ENCODE peak calls at places on chromosomes 3 and 15, in seven cellular contexts. A is HCT116, E is K562, X is GM12878, Q is HepG2, N is SK-N-SH, M is H1. D is an unnamed sample.

GRCh38 chr3:171791695-171792082 is 18.6 kb downstream of the PLD1 start:
- DNase-seq in X (no peak), N (no peak), A (no peak), Q (peak; percentile 59), E (no peak), M (no peak), D (no peak)

GRCh38 chr3:197750863-197751737 is 1.4 kb downstream of the FYTTD1 start:
- DNase-seq in N (peak; percentile 32), A (no peak), M (no peak), E (no peak), X (no peak), Q (no peak), D (peak; percentile 56)

GRCh38 chr3:36833160-36833814 is 68.9 kb upstream of the DCLK3 start:
- DNase-seq in M (no peak), A (no peak), Q (no peak), N (no peak), E (no peak), X (no peak), D (no peak)

GRCh38 chr3:79534732-79535131 is 233.1 kb downstream of the ROBO1 start:
- DNase-seq in X (no peak), A (no peak), Q (no peak), N (no peak), M (no peak), E (no peak), D (no peak)

GRCh38 chr15:90519688-90520087 is 10.0 kb upstream of the CRTC3 start:
- DNase-seq in E (no peak), Q (no peak), M (no peak), N (no peak), A (no peak), X (no peak), D (no peak)

GRCh38 chr3:50213383-50213782 is 8.3 kb downstream of the SLC38A3 start:
- DNase-seq in N (no peak), Q (no peak), E (no peak), A (no peak), M (no peak), X (no peak), D (no peak)

GRCh38 chr3:124877617-124878016 is 9.5 kb downstream of the ITGB5 start:
- DNase-seq in N (no peak), E (no peak), A (no peak), M (no peak), Q (peak; percentile 41), X (no peak), D (no peak)

GRCh38 chr3:127441764-127442163 is 148.8 kb downstream of the TPRA1 start:
- DNase-seq in N (no peak), Q (no peak), E (no peak), X (no peak), A (no peak), M (no peak), D (no peak)

GRCh38 chr3:194091141-194091540 is 44.8 kb upstream of the HES1 start:
- DNase-seq in X (no peak), Q (no peak), E (no peak), A (no peak), N (no peak), M (no peak), D (no peak)

GRCh38 chr15:38828031-38828532 is 263.5 kb upstream of the RASGRP1 start:
- DNase-seq in N (no peak), Q (no peak), A (no peak), E (no peak), M (no peak), X (no peak), D (no peak)

GRCh38 chr3:148975277-148975676 is 16.1 kb upstream of the GYG1 start:
- DNase-seq in X (no peak), Q (no peak), E (no peak), N (no peak), A (no peak), M (no peak), D (no peak)

GRCh38 chr15:81747477-81747876 is 298.3 kb downstream of the MEX3B start:
- DNase-seq in X (no peak), Q (no peak), M (no peak), N (no peak), A (no peak), E (no peak), D (no peak)

GRCh38 chr3:30751610-30752299 is 142.7 kb downstream of the GADL1 start:
- DNase-seq in Q (peak; percentile 20), E (no peak), M (no peak), X (peak; percentile 11), A (peak; percentile 15), N (peak; percentile 24), D (no peak)

GRCh38 chr15:85750319-85750806 is 44.4 kb downstream of the KLHL25 start:
- DNase-seq in E (no peak), M (no peak), Q (no peak), N (no peak), X (no peak), A (no peak), D (no peak)

GRCh38 chr15:96336643-96337353 is 6.3 kb downstream of the NR2F2 start:
- DNase-seq in E (no peak), Q (peak; percentile 57), M (no peak), N (no peak), A (no peak), X (no peak), D (no peak)

GRCh38 chr15:97791824-97792792 is 168.4 kb upstream of the ARRDC4 start:
- DNase-seq in E (no peak), Q (no peak), X (no peak), M (no peak), A (no peak), N (no peak), D (no peak)

GRCh38 chr3:41276191-41276590 is 76.9 kb downstream of the CTNNB1 start:
- DNase-seq in Q (no peak), N (no peak), M (no peak), A (no peak), E (no peak), X (no peak), D (no peak)

GRCh38 chr3:54895613-54896012 is 32.2 kb downstream of the LRTM1 start:
- DNase-seq in X (no peak), Q (no peak), A (no peak), N (no peak), M (no peak), E (no peak), D (no peak)

GRCh38 chr3:27880969-27881892 is 159.1 kb upstream of the EOMES start:
- DNase-seq in N (no peak), M (no peak), A (no peak), E (no peak), X (peak; percentile 11), Q (no peak), D (no peak)

DNA sequence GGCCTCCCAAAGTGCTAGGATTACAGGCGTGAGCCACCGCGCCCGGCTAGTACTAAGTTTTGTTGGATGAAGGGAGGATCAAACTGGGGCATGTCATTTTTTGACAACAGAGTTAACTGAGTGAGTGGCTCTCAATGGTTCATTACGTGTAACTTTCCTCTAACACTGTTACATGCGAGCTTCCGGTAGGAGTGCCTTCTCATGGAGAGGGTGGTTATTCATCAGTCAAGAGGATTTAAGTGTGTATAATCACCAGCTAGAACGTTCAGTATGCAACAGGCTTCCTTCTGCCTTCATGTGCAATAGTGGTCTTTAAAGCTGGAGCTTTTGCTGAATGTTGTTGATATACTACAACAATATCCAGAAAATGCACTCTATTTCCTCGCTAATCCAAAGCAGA is 19.1 kb upstream of the GOLGA8A start:
- DNase-seq in A (no peak), E (no peak), X (no peak), Q (no peak), M (no peak), N (no peak), D (no peak)
- TF ChIP-seq JUND in A (no peak), E (no peak), X (no peak), Q (no peak), M (no peak), N (no peak), D (no peak)

GRCh38 chr3:15323063-15323462 is 9.3 kb downstream of the SH3BP5 start:
- DNase-seq in X (no peak), Q (no peak), A (no peak), E (no peak), N (no peak), M (no peak), D (no peak)

GRCh38 chr3:15326673-15327072 is 5.7 kb downstream of the SH3BP5 start:
- DNase-seq in M (no peak), E (no peak), X (no peak), A (no peak), N (no peak), Q (no peak), D (no peak)

GRCh38 chr3:15324335-15324734 is 8.1 kb downstream of the SH3BP5 start:
- DNase-seq in X (no peak), A (no peak), N (no peak), E (no peak), Q (no peak), M (no peak), D (no peak)

GRCh38 chr3:15326037-15326436 is 6.3 kb downstream of the SH3BP5 start:
- DNase-seq in A (no peak), N (peak; percentile 30), X (no peak), E (no peak), Q (no peak), M (no peak), D (no peak)

DNA sequence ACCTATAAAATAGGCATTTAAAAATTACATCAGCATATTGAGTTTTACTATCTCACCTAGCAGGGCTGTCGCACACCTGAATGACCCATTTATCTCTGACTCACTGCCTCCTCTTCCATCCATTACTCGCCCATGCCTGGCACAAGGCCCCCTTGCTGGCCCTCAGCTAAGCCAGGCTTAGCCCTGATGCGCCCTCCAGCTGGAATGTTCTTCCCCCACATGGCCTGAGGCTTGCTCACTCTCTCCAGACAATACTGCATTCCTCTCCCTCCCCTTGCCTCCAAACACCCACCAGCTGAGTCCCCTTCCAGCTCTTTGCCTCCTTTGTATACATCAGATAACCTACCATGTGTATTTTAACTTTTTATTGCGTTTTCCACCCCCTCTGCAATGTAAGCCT is 7.2 kb downstream of the SH3BP5 start:
- DNase-seq in N (peak; percentile 26), A (no peak), M (peak; percentile 51), Q (no peak), X (no peak), E (no peak), D (no peak)
- TF ChIP-seq JUND in N (peak; percentile 36), A (peak; percentile 39), M (peak; percentile 21), Q (no peak), X (no peak), E (no peak), D (no peak)

DNA sequence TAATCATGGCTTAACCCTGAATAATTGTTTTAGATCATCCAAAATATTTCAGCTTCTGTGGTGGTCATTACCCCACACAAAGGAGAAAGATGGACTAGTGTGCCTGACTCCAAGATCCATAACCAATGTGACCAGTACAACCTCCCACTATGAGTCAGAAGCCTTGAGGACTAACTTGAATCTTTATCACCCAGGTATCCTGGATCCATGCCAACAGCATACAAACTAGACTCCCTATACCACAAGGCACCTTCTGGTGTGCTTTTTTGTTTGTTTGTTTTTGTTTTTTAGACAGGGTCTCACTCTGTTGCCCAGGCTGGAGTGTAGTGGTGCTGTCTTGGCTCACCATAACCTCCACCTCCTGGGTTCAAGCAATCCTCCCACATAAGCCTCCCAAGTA is 317.7 kb downstream of the VPS13C start:
- DNase-seq in X (no peak), A (no peak), N (no peak), E (no peak), M (no peak), Q (no peak), D (peak; percentile 45)
- TF ChIP-seq JUND in X (no peak), A (no peak), N (no peak), E (no peak), M (no peak), Q (no peak), D (no peak)

DNA sequence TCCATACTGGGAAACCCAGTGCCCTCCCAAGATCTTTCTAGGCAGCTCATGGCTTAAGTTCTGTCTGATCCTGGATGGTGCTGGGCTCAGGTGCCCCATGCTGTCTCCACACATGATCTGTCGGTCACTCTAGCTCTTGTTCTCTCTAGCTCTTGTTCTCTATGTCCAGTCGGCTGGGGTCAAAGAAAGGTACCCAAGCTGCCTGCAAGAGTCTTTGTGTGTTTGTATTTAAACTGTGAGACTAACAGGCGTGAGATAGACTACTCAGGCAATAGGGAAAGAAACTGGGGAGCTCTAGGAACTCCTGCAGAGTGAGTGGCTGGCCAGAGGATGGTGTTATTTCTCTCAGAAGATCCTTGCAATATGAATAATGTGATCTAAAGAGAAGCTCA is 40.2 kb downstream of the GPR156 start:
- DNase-seq in Q (no peak), A (no peak), X (no peak), E (no peak), N (no peak), M (no peak), D (peak; percentile 57)
- TF ChIP-seq JUND in Q (no peak), A (no peak), X (no peak), E (no peak), N (no peak), M (no peak), D (no peak)